ENCODE peak calls at places on chromosomes 1 and 21, in seven cellular contexts. O, W, G, X, M, A and D are unnamed samples.
A peak's percentile ranks its signal among the peaks of the same experiment; 100 is the strongest.

GRCh38 chr1:7470904-7471638 is 300.0 kb upstream of the VAMP3 start:
- DNase-seq in O (no peak), W (no peak), G (no peak), X (no peak), M (peak; percentile 74), A (no peak), D (peak; percentile 81)

GRCh38 chr1:231691618-231692259 is 65.1 kb downstream of the DISC1 start:
- DNase-seq in O (peak; percentile 58), W (no peak), G (no peak), X (no peak), M (peak; percentile 68), A (no peak), D (no peak)

GRCh38 chr21:44582055-44582454 is 1.7 kb upstream of the KRTAP10-5 start:
- DNase-seq in O (no peak), W (no peak), G (no peak), X (no peak), M (no peak), A (no peak), D (no peak)

GRCh38 chr1:36966242-36966641 is 68.1 kb downstream of the GRIK3 start:
- DNase-seq in O (peak; percentile 40), W (no peak), G (no peak), X (no peak), M (peak; percentile 40), A (peak; percentile 12), D (no peak)

GRCh38 chr1:218866507-218866906 is 307.2 kb upstream of the LYPLAL1 start:
- DNase-seq in O (no peak), W (no peak), G (no peak), X (no peak), M (no peak), A (no peak), D (no peak)

GRCh38 chr1:225454733-225455132 is 26.9 kb upstream of the LBR start:
- DNase-seq in O (no peak), W (no peak), G (no peak), X (no peak), M (no peak), A (no peak), D (no peak)

GRCh38 chr1:246106342-246106763 is 400.7 kb downstream of the SMYD3 start:
- DNase-seq in O (no peak), W (no peak), G (no peak), X (no peak), M (no peak), A (no peak), D (no peak)

GRCh38 chr21:20739421-20739820 is 258.8 kb upstream of the NCAM2 start:
- DNase-seq in O (no peak), W (no peak), G (no peak), X (no peak), M (no peak), A (no peak), D (no peak)

GRCh38 chr1:61338899-61339298 is 256.5 kb downstream of the NFIA start:
- DNase-seq in O (no peak), W (no peak), G (no peak), X (no peak), M (no peak), A (no peak), D (no peak)

GRCh38 chr1:53316058-53316741 is 11.7 kb downstream of the LRP8 start:
- DNase-seq in O (no peak), W (no peak), G (no peak), X (no peak), M (peak; percentile 19), A (no peak), D (no peak)

GRCh38 chr1:64608015-64608650 is 136.7 kb upstream of the RAVER2 start:
- DNase-seq in O (no peak), W (no peak), G (no peak), X (no peak), M (no peak), A (no peak), D (no peak)

GRCh38 chr1:236673284-236673919 is 12.9 kb upstream of the ACTN2 start:
- DNase-seq in O (no peak), W (no peak), G (no peak), X (no peak), M (no peak), A (no peak), D (no peak)

GRCh38 chr1:233253231-233254038 is 42.1 kb downstream of the PCNX2 start:
- DNase-seq in O (no peak), W (no peak), G (no peak), X (no peak), M (no peak), A (no peak), D (no peak)

GRCh38 chr1:9145021-9145668 is 16.2 kb upstream of the GPR157 start:
- DNase-seq in O (no peak), W (no peak), G (no peak), X (no peak), M (no peak), A (no peak), D (no peak)

GRCh38 chr21:16116067-16116466 is 386.3 kb downstream of the USP25 start:
- DNase-seq in O (no peak), W (no peak), G (no peak), X (no peak), M (no peak), A (no peak), D (no peak)

GRCh38 chr1:64241069-64241468 is 37.6 kb downstream of the UBE2U start:
- DNase-seq in O (no peak), W (no peak), G (no peak), X (no peak), M (no peak), A (no peak), D (no peak)

GRCh38 chr1:55195523-55196233 is 19.5 kb downstream of the USP24 start:
- DNase-seq in O (no peak), W (no peak), G (no peak), X (no peak), M (no peak), A (no peak), D (no peak)